ENCODE peak calls at places on chromosome 13, in four cellular contexts. K is lower lobe of right lung; J is CD4-positive, alpha-beta T cell; B is astrocyte. R is an unnamed sample.

GRCh38 chr13:34933349-34933748 is 8.7 kb upstream of the NBEA start:
- DNase-seq in K (no peak), J (no peak), B (no peak), R (no peak)

GRCh38 chr13:46995874-46996273 is 99.0 kb upstream of the HTR2A start:
- DNase-seq in K (no peak), J (no peak), B (no peak), R (no peak)

GRCh38 chr13:113791226-113791625 is 32.2 kb downstream of the TMEM255B start:
- DNase-seq in K (no peak), J (no peak), B (no peak), R (peak)

GRCh38 chr13:60583911-60584753 is 187.1 kb downstream of the TDRD3 start:
- DNase-seq in K (no peak), J (no peak), B (peak), R (peak)

GRCh38 chr13:62626771-62627170 is 1211.1 kb upstream of the PCDH20 start:
- DNase-seq in K (no peak), J (no peak), B (no peak), R (peak)

GRCh38 chr13:50236898-50237318 is 221.7 kb downstream of the KCNRG start:
- DNase-seq in K (no peak), J (peak), B (peak), R (no peak)

GRCh38 chr13:52454459-52454824 is 836 bp upstream of the CKAP2 start:
- DNase-seq in K (no peak), J (peak), B (no peak), R (peak)

GRCh38 chr13:39306639-39307589 is 268.7 kb downstream of the NHLRC3 start:
- DNase-seq in K (no peak), J (no peak), B (no peak), R (no peak)

GRCh38 chr13:48151766-48152165 is 56.9 kb upstream of the MED4 start:
- DNase-seq in K (no peak), J (no peak), B (peak), R (no peak)

GRCh38 chr13:100089633-100090032 is 740 bp downstream of the PCCA start:
- DNase-seq in K (no peak), J (no peak), B (peak), R (no peak)

GRCh38 chr13:111118898-111119607 is 3.9 kb downstream of the ARHGEF7 start:
- DNase-seq in K (no peak), J (no peak), B (no peak), R (no peak)

GRCh38 chr13:102225892-102226291 is 176.0 kb downstream of the FGF14 start:
- DNase-seq in K (no peak), J (no peak), B (no peak), R (no peak)

GRCh38 chr13:106159295-106160195 is 375.9 kb downstream of the EFNB2 start:
- DNase-seq in K (no peak), J (no peak), B (no peak), R (no peak)

GRCh38 chr13:73417012-73417615 is 358.3 kb downstream of the KLF5 start:
- DNase-seq in K (no peak), J (no peak), B (no peak), R (no peak)

GRCh38 chr13:102286326-102286725 is 115.5 kb downstream of the FGF14 start:
- DNase-seq in K (no peak), J (no peak), B (peak), R (no peak)

GRCh38 chr13:103394670-103395069 is 328.5 kb upstream of the SLC10A2 start:
- DNase-seq in K (no peak), J (no peak), B (no peak), R (no peak)

GRCh38 chr13:83618966-83619365 is 263.3 kb downstream of the SLITRK1 start:
- DNase-seq in K (no peak), J (no peak), B (peak), R (no peak)

GRCh38 chr13:46675016-46675415 is 121.9 kb downstream of the ESD start:
- DNase-seq in K (no peak), J (no peak), B (no peak), R (no peak)

GRCh38 chr13:35923347-35923746 is 207.8 kb downstream of the DCLK1 start:
- DNase-seq in K (no peak), J (no peak), B (peak), R (peak)

GRCh38 chr13:28611021-28611420 is 47.9 kb upstream of the POMP start:
- DNase-seq in K (no peak), J (no peak), B (no peak), R (no peak)

GRCh38 chr13:104837756-104838155 is 1697.7 kb downstream of the EFNB2 start:
- DNase-seq in K (no peak), J (no peak), B (no peak), R (no peak)

GRCh38 chr13:44120814-44121505 is 241.3 kb downstream of the LACC1 start:
- DNase-seq in K (no peak), J (no peak), B (no peak), R (no peak)

GRCh38 chr13:79353698-79354097 is 52.4 kb downstream of the RBM26 start:
- DNase-seq in K (no peak), J (no peak), B (peak), R (no peak)

GRCh38 chr13:27290715-27291114 is 20.1 kb downstream of the RASL11A start:
- DNase-seq in K (no peak), J (no peak), B (no peak), R (peak)

GRCh38 chr13:97762141-97762540 is 191.3 kb upstream of the IPO5 start:
- DNase-seq in K (no peak), J (no peak), B (no peak), R (no peak)

GRCh38 chr13:100892981-100893380 is 218.4 kb upstream of the TMTC4 start:
- DNase-seq in K (no peak), J (no peak), B (no peak), R (no peak)

GRCh38 chr13:51806571-51806970 is 2.6 kb upstream of the DHRS12 start:
- DNase-seq in K (no peak), J (no peak), B (peak), R (no peak)

GRCh38 chr13:22449251-22449650 is 731.5 kb upstream of the SGCG start:
- DNase-seq in K (no peak), J (no peak), B (no peak), R (no peak)

DNA sequence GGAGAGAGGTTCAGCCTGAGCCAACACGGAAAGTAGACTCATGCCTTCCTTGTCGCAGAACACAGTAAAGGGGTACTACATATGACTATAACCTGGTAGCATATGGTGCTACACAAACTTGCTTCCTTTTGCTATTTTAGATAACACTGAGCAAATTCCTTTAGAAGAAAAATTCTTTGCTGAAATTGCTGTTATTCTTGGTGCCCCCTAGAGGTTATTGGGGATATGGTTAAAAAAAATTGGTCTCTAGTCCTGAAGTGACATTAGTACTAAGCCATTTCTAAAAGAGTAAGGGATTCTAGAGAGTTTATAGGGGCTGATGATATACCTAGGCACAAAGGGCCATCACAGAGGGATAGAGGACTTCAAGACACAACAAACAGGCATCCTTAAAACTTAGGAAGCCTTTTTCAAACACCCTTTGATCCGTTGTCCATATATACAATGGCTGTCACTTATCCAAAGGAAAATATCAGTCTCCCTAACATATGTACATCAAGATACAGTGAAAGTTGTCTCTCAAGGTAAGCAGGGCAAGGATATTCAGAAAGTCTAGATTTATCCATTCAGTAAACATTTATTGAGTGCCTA is 13.9 kb upstream of the HS6ST3 start:
- DNase-seq in K (no peak), J (no peak), B (no peak), R (no peak)
- TF ChIP-seq CTCF in K (peak), J (no peak), B (peak), R (peak)

GRCh38 chr13:40665754-40666057 is 735 bp downstream of the FOXO1 start:
- DNase-seq in K (no peak), J (peak), B (peak), R (no peak)

GRCh38 chr13:40664100-40665060 is 2.1 kb downstream of the FOXO1 start:
- DNase-seq in K (peak), J (peak), B (peak), R (peak)

GRCh38 chr13:40666058-40666904 is at the start of gene FOXO1:
- DNase-seq in K (peak), J (peak), B (peak), R (peak)

GRCh38 chr13:40666905-40667621 is 622 bp upstream of the FOXO1 start:
- DNase-seq in K (peak), J (no peak), B (no peak), R (peak)

GRCh38 chr13:40665061-40665753 is 1.2 kb downstream of the FOXO1 start:
- DNase-seq in K (peak), J (no peak), B (peak), R (peak)
- TF ChIP-seq CTCF in K (no peak), J (no peak), B (no peak), R (no peak)

GRCh38 chr13:81488021-81488420 is 1147.1 kb upstream of the SPRY2 start:
- DNase-seq in K (no peak), J (no peak), B (no peak), R (no peak)

GRCh38 chr13:81493144-81493543 is 1152.2 kb upstream of the SPRY2 start:
- DNase-seq in K (no peak), J (no peak), B (no peak), R (no peak)

GRCh38 chr13:81487151-81487550 is 1146.2 kb upstream of the SPRY2 start:
- DNase-seq in K (no peak), J (no peak), B (no peak), R (peak)
- TF ChIP-seq CTCF in K (no peak), J (no peak), B (peak), R (peak)

GRCh38 chr13:74796126-74796643 is 662.0 kb upstream of the KLF12 start:
- DNase-seq in K (no peak), J (no peak), B (no peak), R (no peak)
- TF ChIP-seq CTCF in K (no peak), J (no peak), B (no peak), R (no peak)